ENCODE peak calls at places on chromosomes 16 and 17, in seven cellular contexts. Z is PC-3; I is naive thymus-derived CD8-positive, alpha-beta T cell; C is kidney glomerular epithelial cell; P is stimulated activated CD8-positive, alpha-beta memory T cell treated with anti-CD3 and anti-CD28 coated beads, Interleukin-12 subunit alpha, Interleukin-12 subunit beta, amount 100 ng/mL, for 4 hours; L is HT-29; G is GM12891. H is an unnamed sample.

GRCh38 chr16:1763521-1764511 is 7.5 kb downstream of the NME3 start:
- DNase-seq in I (no peak), Z (no peak), G (no peak), L (no peak), P (no peak), C (no peak), H (no peak)

GRCh38 chr17:45693792-45694191 is 90.3 kb upstream of the CRHR1 start:
- DNase-seq in L (no peak), Z (no peak), P (no peak), G (no peak), C (no peak), I (no peak), H (no peak)

GRCh38 chr16:48918520-48919258 is 308.7 kb upstream of the N4BP1 start:
- DNase-seq in I (no peak), C (peak), G (no peak), Z (peak), P (no peak), L (peak), H (no peak)

GRCh38 chr16:4081577-4082021 is 34.6 kb downstream of the ADCY9 start:
- DNase-seq in C (no peak), P (peak), Z (no peak), G (no peak), I (peak), L (no peak), H (no peak)

GRCh38 chr16:87874639-87875472 is 5.5 kb upstream of the SLC7A5 start:
- DNase-seq in G (no peak), Z (no peak), C (no peak), P (peak), L (no peak), I (no peak), H (no peak)

GRCh38 chr17:27326585-27326984 is 32.7 kb downstream of the WSB1 start:
- DNase-seq in L (no peak), I (no peak), G (no peak), Z (no peak), P (no peak), C (no peak), H (no peak)

GRCh38 chr17:34254651-34255380 is at the start of gene CCL2:
- DNase-seq in P (no peak), I (no peak), C (peak), Z (no peak), L (no peak), G (no peak), H (peak)

GRCh38 chr16:7602424-7602935 is 269.8 kb downstream of the RBFOX1 start:
- DNase-seq in C (no peak), P (no peak), Z (no peak), I (no peak), G (no peak), L (no peak), H (no peak)

GRCh38 chr17:31597646-31598387 is 206.3 kb downstream of the RAB11FIP4 start:
- DNase-seq in P (no peak), G (no peak), C (no peak), I (no peak), Z (no peak), L (no peak), H (no peak)

GRCh38 chr17:50558955-50559614 is 1.4 kb upstream of the CACNA1G start:
- DNase-seq in Z (no peak), I (peak), G (no peak), C (no peak), P (no peak), L (no peak), H (peak)

GRCh38 chr17:81523139-81524062 is 4.8 kb upstream of the FSCN2 start:
- DNase-seq in G (no peak), I (no peak), P (no peak), C (peak), L (no peak), Z (peak), H (peak)

GRCh38 chr17:8806206-8807069 is 7.3 kb upstream of the MFSD6L start:
- DNase-seq in P (no peak), I (no peak), Z (no peak), G (no peak), L (no peak), C (no peak), H (no peak)

GRCh38 chr17:67467500-67468481 is 90.7 kb downstream of the PITPNC1 start:
- DNase-seq in Z (no peak), G (no peak), I (no peak), C (no peak), L (no peak), P (no peak), H (no peak)

GRCh38 chr16:69412287-69412686 is 12.1 kb upstream of the CYB5B start:
- DNase-seq in L (no peak), I (no peak), Z (no peak), C (no peak), P (no peak), G (no peak), H (no peak)

GRCh38 chr16:88649924-88650748 is 717 bp downstream of the CYBA start:
- DNase-seq in P (no peak), G (peak), L (peak), I (peak), Z (no peak), C (no peak), H (peak)

GRCh38 chr17:78746949-78747269 is 35.2 kb downstream of the CYTH1 start:
- DNase-seq in L (no peak), P (no peak), G (no peak), Z (no peak), I (no peak), C (no peak), H (no peak)

GRCh38 chr17:34825102-34825501 is 136.2 kb downstream of the CCT6B start:
- DNase-seq in Z (no peak), C (no peak), G (no peak), L (no peak), I (no peak), P (no peak), H (no peak)

GRCh38 chr17:17994271-17994670 is 21.6 kb downstream of the DRC3 start:
- DNase-seq in P (no peak), G (no peak), Z (peak), C (no peak), I (peak), L (peak), H (peak)